ENCODE peak calls at places on chromosomes 7 and 10, in six cellular contexts. V is HS-5, U is T-helper 9 cell, Z is SHP77 treated with DMSO at 0.1 percent for 48 hours, S is KBM-7, P is cerebellar cortex. L is an unnamed sample.

GRCh38 chr7:75531359-75531821 is 39.3 kb downstream of the SPDYE5 start:
- DNase-seq in V (no peak), U (no peak), Z (no peak), S (no peak), P (peak; percentile 14), L (no peak)

GRCh38 chr7:118642396-118642795 is 417.9 kb downstream of the ANKRD7 start:
- DNase-seq in V (no peak), U (no peak), Z (no peak), S (no peak), P (no peak), L (no peak)

GRCh38 chr7:17608114-17608833 is 309.8 kb downstream of the AHR start:
- DNase-seq in V (no peak), U (no peak), Z (no peak), S (no peak), P (no peak), L (no peak)

GRCh38 chr7:9189683-9190082 is 756.3 kb downstream of the NXPH1 start:
- DNase-seq in V (no peak), U (no peak), Z (no peak), S (no peak), P (peak; percentile 18), L (no peak)

GRCh38 chr7:153832160-153832559 is 220.0 kb upstream of the DPP6 start:
- DNase-seq in V (no peak), U (no peak), Z (no peak), S (no peak), P (no peak), L (peak; percentile 36)

GRCh38 chr10:68832596-68832995 is 5.3 kb downstream of the STOX1 start:
- DNase-seq in V (no peak), U (no peak), Z (no peak), S (no peak), P (no peak), L (no peak)

GRCh38 chr7:143367972-143368371 is 5.5 kb upstream of the FAM131B start:
- DNase-seq in V (no peak), U (no peak), Z (peak; percentile 30), S (no peak), P (no peak), L (no peak)

GRCh38 chr10:60883187-60883586 is 60.8 kb downstream of the RHOBTB1 start:
- DNase-seq in V (no peak), U (no peak), Z (no peak), S (peak; percentile 29), P (peak; percentile 44), L (peak; percentile 46)

GRCh38 chr7:9796241-9796640 is 1177.4 kb upstream of the PHF14 start:
- DNase-seq in V (no peak), U (no peak), Z (no peak), S (no peak), P (no peak), L (no peak)

GRCh38 chr10:47028466-47028865 is 117.2 kb downstream of the PTPN20 start:
- DNase-seq in V (no peak), U (no peak), Z (no peak), S (no peak), P (no peak), L (no peak)

GRCh38 chr7:36107926-36108631 is 45.0 kb upstream of the EEPD1 start:
- DNase-seq in V (no peak), U (no peak), Z (no peak), S (no peak), P (no peak), L (no peak)

GRCh38 chr10:72487521-72487920 is 132.8 kb upstream of the DNAJB12 start:
- DNase-seq in V (no peak), U (no peak), Z (no peak), S (no peak), P (no peak), L (no peak)

GRCh38 chr10:69425513-69426298 is 9.0 kb upstream of the TACR2 start:
- DNase-seq in V (no peak), U (peak; percentile 41), Z (no peak), S (no peak), P (no peak), L (no peak)

GRCh38 chr7:3159039-3159438 is 115.4 kb upstream of the CARD11 start:
- DNase-seq in V (no peak), U (no peak), Z (no peak), S (no peak), P (no peak), L (no peak)

GRCh38 chr10:84900141-84900540 is 571.8 kb downstream of the CCSER2 start:
- DNase-seq in V (no peak), U (no peak), Z (no peak), S (no peak), P (no peak), L (no peak)

GRCh38 chr10:95517536-95518454 is 43.4 kb downstream of the SORBS1 start:
- DNase-seq in V (peak; percentile 8), U (no peak), Z (peak; percentile 8), S (peak; percentile 58), P (no peak), L (no peak)

GRCh38 chr7:95457947-95458346 is 23.1 kb upstream of the PON2 start:
- DNase-seq in V (no peak), U (no peak), Z (no peak), S (no peak), P (no peak), L (no peak)

GRCh38 chr7:95843286-95843685 is 70.9 kb downstream of the DYNC1I1 start:
- DNase-seq in V (no peak), U (no peak), Z (no peak), S (no peak), P (no peak), L (peak; percentile 28)

GRCh38 chr7:155961241-155962190 is 149.3 kb upstream of the SHH start:
- DNase-seq in V (peak; percentile 10), U (no peak), Z (no peak), S (no peak), P (no peak), L (no peak)

GRCh38 chr7:38163671-38164070 is 14.4 kb upstream of the STARD3NL start:
- DNase-seq in V (no peak), U (no peak), Z (no peak), S (no peak), P (no peak), L (no peak)

GRCh38 chr10:3745582-3745981 is 39.4 kb downstream of the KLF6 start:
- DNase-seq in V (no peak), U (no peak), Z (no peak), S (no peak), P (no peak), L (no peak)

GRCh38 chr10:29807407-29807806 is 172.6 kb upstream of the SVIL start:
- DNase-seq in V (peak; percentile 29), U (no peak), Z (no peak), S (no peak), P (no peak), L (no peak)

GRCh38 chr10:80170026-80170425 is 35.3 kb downstream of the ANXA11 start:
- DNase-seq in V (no peak), U (no peak), Z (no peak), S (no peak), P (no peak), L (no peak)

GRCh38 chr10:16845248-16845647 is 28.0 kb upstream of the RSU1 start:
- DNase-seq in V (no peak), U (no peak), Z (no peak), S (no peak), P (no peak), L (no peak)

GRCh38 chr7:157875230-157876179 is 538.7 kb downstream of the DNAJB6 start:
- DNase-seq in V (no peak), U (peak; percentile 26), Z (no peak), S (peak; percentile 54), P (no peak), L (peak; percentile 58)

GRCh38 chr7:55365680-55366460 is 733 bp downstream of the LANCL2 start:
- DNase-seq in V (peak; percentile 73), U (peak; percentile 92), Z (peak; percentile 87), S (peak; percentile 94), P (peak; percentile 92), L (peak; percentile 97)

GRCh38 chr7:68288099-68288498 is 1291.5 kb downstream of the TYW1 start:
- DNase-seq in V (no peak), U (no peak), Z (no peak), S (no peak), P (no peak), L (no peak)

GRCh38 chr10:87844837-87845623 is 18.3 kb downstream of the KLLN start:
- DNase-seq in V (no peak), U (no peak), Z (no peak), S (no peak), P (no peak), L (no peak)

GRCh38 chr7:46024263-46024916 is 103.3 kb upstream of the IGFBP3 start:
- DNase-seq in V (no peak), U (no peak), Z (no peak), S (no peak), P (no peak), L (no peak)

GRCh38 chr10:88152720-88153119 is 289.3 kb downstream of the PTEN start:
- DNase-seq in V (peak; percentile 98), U (no peak), Z (no peak), S (no peak), P (no peak), L (no peak)

GRCh38 chr7:43727494-43727893 is 1.8 kb downstream of the COA1 start:
- DNase-seq in V (no peak), U (no peak), Z (no peak), S (no peak), P (no peak), L (no peak)

GRCh38 chr10:124074471-124075109 is 18.8 kb downstream of the CHST15 start:
- DNase-seq in V (no peak), U (no peak), Z (no peak), S (peak; percentile 23), P (no peak), L (no peak)

GRCh38 chr10:60352105-60352504 is 37.6 kb downstream of the ANK3 start:
- DNase-seq in V (no peak), U (no peak), Z (no peak), S (no peak), P (no peak), L (peak; percentile 27)

GRCh38 chr7:16004661-16005060 is 318.2 kb upstream of the MEOX2 start:
- DNase-seq in V (no peak), U (no peak), Z (no peak), S (no peak), P (no peak), L (no peak)

GRCh38 chr7:77456711-77457110 is 40.6 kb upstream of the GSAP start:
- DNase-seq in V (no peak), U (no peak), Z (no peak), S (no peak), P (no peak), L (no peak)

GRCh38 chr10:93816123-93816747 is 58.5 kb downstream of the LGI1 start:
- DNase-seq in V (no peak), U (no peak), Z (peak; percentile 26), S (peak; percentile 57), P (peak; percentile 88), L (peak; percentile 61)

GRCh38 chr10:44647877-44648542 is 263.1 kb upstream of the CXCL12 start:
- DNase-seq in V (no peak), U (no peak), Z (no peak), S (no peak), P (no peak), L (no peak)